ENCODE peak calls at places on chromosomes 13 and 19, in seven cellular contexts. U, L, E, X, Q, V and J are unnamed samples.

GRCh38 chr13:28611654-28612131 is 47.2 kb upstream of the POMP start:
- DNase-seq in Q (no peak), E (no peak), U (no peak), X (peak), V (no peak), L (no peak), J (no peak)

GRCh38 chr19:50387176-50387867 is 3.2 kb downstream of the POLD1 start:
- DNase-seq in E (no peak), V (no peak), U (no peak), Q (no peak), X (no peak), L (no peak), J (no peak)

GRCh38 chr19:10390652-10391286 is 10.4 kb upstream of the TYK2 start:
- DNase-seq in V (peak), E (no peak), Q (peak), L (peak), U (peak), X (peak), J (peak)

GRCh38 chr13:106709509-106709908 is 141.6 kb upstream of the ARGLU1 start:
- DNase-seq in E (no peak), U (no peak), L (no peak), Q (no peak), X (no peak), V (no peak), J (peak)

GRCh38 chr13:99439048-99439447 is 62.2 kb upstream of the TM9SF2 start:
- DNase-seq in X (no peak), U (no peak), V (no peak), L (no peak), E (no peak), Q (no peak), J (no peak)

GRCh38 chr19:38073806-38074685 is 150.0 kb downstream of the DPF1 start:
- DNase-seq in U (no peak), Q (no peak), V (no peak), E (no peak), L (no peak), X (no peak), J (no peak)

GRCh38 chr19:46221981-46222610 is 7.4 kb upstream of the IGFL1 start:
- DNase-seq in X (no peak), Q (no peak), V (no peak), U (no peak), E (no peak), L (no peak), J (peak)

GRCh38 chr19:13742756-13743155 is 21.6 kb upstream of the MRI1 start:
- DNase-seq in X (no peak), E (no peak), U (no peak), Q (no peak), V (no peak), L (no peak), J (peak)

GRCh38 chr13:98921015-98921414 is 56.8 kb downstream of the DOCK9 start:
- DNase-seq in X (no peak), U (no peak), L (no peak), V (no peak), Q (no peak), E (no peak), J (no peak)

GRCh38 chr19:44644391-44645016 is 794 bp downstream of the PVR start:
- DNase-seq in L (no peak), E (no peak), Q (no peak), V (no peak), X (no peak), U (peak), J (peak)

GRCh38 chr13:19591864-19592263 is 30.5 kb upstream of the TPTE2 start:
- DNase-seq in L (no peak), U (no peak), Q (no peak), E (no peak), V (no peak), X (no peak), J (no peak)

GRCh38 chr13:21668665-21669599 is 1.9 kb upstream of the FGF9 start:
- DNase-seq in L (peak), Q (no peak), E (no peak), U (peak), X (peak), V (peak), J (peak)

GRCh38 chr13:88601949-88602348 is 930.8 kb downstream of the SLITRK5 start:
- DNase-seq in X (no peak), E (no peak), U (no peak), L (no peak), V (no peak), Q (no peak), J (no peak)

GRCh38 chr13:36758345-36758744 is 60.7 kb upstream of the RFXAP start:
- DNase-seq in Q (no peak), U (no peak), L (no peak), X (no peak), E (no peak), V (no peak), J (no peak)

GRCh38 chr13:39364797-39365468 is 238.1 kb downstream of the LHFPL6 start:
- DNase-seq in X (no peak), Q (no peak), E (no peak), U (no peak), L (no peak), V (no peak), J (peak)